ENCODE peak calls at places on chromosomes 11 and 22, in seven cellular contexts. E is smooth muscle cell of the brain vasculature, K is suprapubic skin, R is DMS153, S is sciatic nerve, W is tibial artery, G is COLO829. D is an unnamed sample.

GRCh38 chr11:22207162-22207561 is 14.3 kb downstream of the ANO5 start:
- DNase-seq in E (no peak), K (no peak), R (no peak), S (no peak), W (no peak), G (no peak), D (no peak)

GRCh38 chr22:33119044-33119443 is 60.9 kb upstream of the SYN3 start:
- DNase-seq in E (no peak), K (no peak), R (no peak), S (no peak), W (no peak), G (no peak), D (no peak)

GRCh38 chr22:46545041-46545796 is 7.8 kb upstream of the CELSR1 start:
- DNase-seq in E (no peak), K (peak), R (no peak), S (no peak), W (no peak), G (no peak), D (peak)

GRCh38 chr22:19875531-19876313 is 21.0 kb upstream of the GNB1L start:
- DNase-seq in E (no peak), K (peak), R (no peak), S (peak), W (peak), G (no peak), D (peak)

GRCh38 chr11:115718945-115719344 is 214.7 kb upstream of the CADM1 start:
- DNase-seq in E (no peak), K (no peak), R (no peak), S (no peak), W (no peak), G (no peak), D (no peak)

GRCh38 chr11:126764221-126764620 is 236.3 kb downstream of the KIRREL3 start:
- DNase-seq in E (no peak), K (no peak), R (peak), S (no peak), W (no peak), G (peak), D (no peak)

GRCh38 chr11:12728417-12728816 is 54.2 kb downstream of the TEAD1 start:
- DNase-seq in E (no peak), K (no peak), R (no peak), S (no peak), W (no peak), G (no peak), D (no peak)

GRCh38 chr22:39129081-39129480 is 23.4 kb downstream of the CBX7 start:
- DNase-seq in E (no peak), K (no peak), R (no peak), S (no peak), W (no peak), G (no peak), D (no peak)

GRCh38 chr11:44681698-44682097 is 45.1 kb upstream of the TSPAN18 start:
- DNase-seq in E (no peak), K (no peak), R (no peak), S (no peak), W (no peak), G (peak), D (no peak)